ENCODE peak calls at places on chromosome 12, in seven cellular contexts. X is lower lobe of right lung, S is cardiac fibroblast, T is mucosa of descending colon, W is MM.1S, A is psoas muscle, Z is fibroblast of the aortic adventitia. I is an unnamed sample.

GRCh38 chr12:68200854-68201253 is 24.8 kb downstream of the IL26 start:
- DNase-seq in X (no peak), S (no peak), T (no peak), W (no peak), A (no peak), Z (no peak), I (no peak)

GRCh38 chr12:132275631-132276030 is 53.8 kb downstream of the GALNT9 start:
- DNase-seq in X (peak), S (no peak), T (no peak), W (no peak), A (peak), Z (no peak), I (no peak)

GRCh38 chr12:78697817-78698415 is 166.7 kb upstream of the SYT1 start:
- DNase-seq in X (no peak), S (peak), T (no peak), W (no peak), A (no peak), Z (no peak), I (no peak)

GRCh38 chr12:49961993-49962764 is 507 bp downstream of the AQP5 start:
- DNase-seq in X (no peak), S (no peak), T (no peak), W (no peak), A (no peak), Z (no peak), I (no peak)

GRCh38 chr12:69630191-69630590 is 19.5 kb upstream of the LRRC10 start:
- DNase-seq in X (no peak), S (peak), T (no peak), W (no peak), A (no peak), Z (no peak), I (no peak)

GRCh38 chr12:779745-780734 is 27.7 kb downstream of the WNK1 start:
- DNase-seq in X (no peak), S (peak), T (no peak), W (no peak), A (no peak), Z (peak), I (no peak)

GRCh38 chr12:132673288-132674179 is 13.6 kb downstream of the POLE start:
- DNase-seq in X (no peak), S (no peak), T (no peak), W (no peak), A (no peak), Z (no peak), I (no peak)

GRCh38 chr12:122195405-122195804 is 8.1 kb upstream of the B3GNT4 start:
- DNase-seq in X (no peak), S (no peak), T (no peak), W (no peak), A (no peak), Z (no peak), I (no peak)

GRCh38 chr12:78330131-78330530 is 499.4 kb downstream of the NAV3 start:
- DNase-seq in X (no peak), S (no peak), T (no peak), W (no peak), A (no peak), Z (no peak), I (no peak)

GRCh38 chr12:2752676-2753371 is 41.9 kb upstream of the FKBP4 start:
- DNase-seq in X (peak), S (peak), T (peak), W (peak), A (peak), Z (peak), I (peak)

GRCh38 chr12:96015672-96016071 is 19.5 kb upstream of the HAL start:
- DNase-seq in X (no peak), S (peak), T (peak), W (no peak), A (peak), Z (peak), I (no peak)
- TF ChIP-seq CTCF in X (peak), S (peak), T (no peak), W (no peak), A (peak), Z (peak), I (no peak)

GRCh38 chr12:62764251-62764650 is 170.7 kb downstream of the PPM1H start:
- DNase-seq in X (no peak), S (no peak), T (no peak), W (no peak), A (no peak), Z (peak), I (no peak)
- H3K4me3 ChIP-seq in X (no peak), S (no peak), T (no peak), W (no peak), A (no peak), Z (no peak), I (no peak)

GRCh38 chr12:124590447-124590846 is 23.0 kb upstream of the NCOR2 start:
- DNase-seq in X (no peak), S (no peak), T (no peak), W (no peak), A (no peak), Z (no peak), I (no peak)

GRCh38 chr12:124593851-124594401 is 26.5 kb upstream of the NCOR2 start:
- DNase-seq in X (no peak), S (no peak), T (no peak), W (no peak), A (no peak), Z (no peak), I (no peak)

GRCh38 chr12:124592481-124593160 is 25.2 kb upstream of the NCOR2 start:
- DNase-seq in X (no peak), S (no peak), T (no peak), W (no peak), A (no peak), Z (no peak), I (no peak)

GRCh38 chr12:124593176-124593575 is 25.8 kb upstream of the NCOR2 start:
- DNase-seq in X (no peak), S (no peak), T (no peak), W (no peak), A (no peak), Z (no peak), I (no peak)

DNA sequence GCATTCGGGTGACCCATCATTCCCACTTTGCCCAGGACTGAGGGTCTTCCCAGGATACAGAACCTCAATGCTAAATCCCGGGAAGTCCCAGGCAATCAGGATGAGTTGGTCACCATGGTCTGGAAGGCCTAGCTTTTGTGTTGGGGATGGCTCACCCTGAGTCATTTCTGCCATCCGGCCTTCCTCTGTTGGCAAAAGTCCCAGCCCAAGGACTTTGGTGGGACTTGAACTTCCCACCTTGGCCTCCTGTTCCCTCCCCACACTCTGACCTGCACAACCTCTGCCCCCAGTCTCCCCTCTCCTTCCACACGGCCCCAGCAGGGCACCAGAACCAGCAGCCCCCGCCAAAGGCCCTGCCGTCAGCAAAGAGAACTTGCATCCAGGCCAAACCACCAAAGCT is 24.6 kb upstream of the NCOR2 start:
- DNase-seq in X (no peak), S (peak), T (no peak), W (no peak), A (no peak), Z (peak), I (no peak)
- TF ChIP-seq CTCF in X (no peak), S (no peak), T (no peak), W (no peak), A (no peak), Z (peak), I (no peak)

GRCh38 chr12:116598341-116599284 is 39.4 kb downstream of the MAP1LC3B2 start:
- DNase-seq in X (no peak), S (no peak), T (peak), W (no peak), A (no peak), Z (peak), I (no peak)
- H3K4me3 ChIP-seq in X (peak), S (no peak), T (no peak), W (no peak), A (peak), Z (peak), I (no peak)

DNA sequence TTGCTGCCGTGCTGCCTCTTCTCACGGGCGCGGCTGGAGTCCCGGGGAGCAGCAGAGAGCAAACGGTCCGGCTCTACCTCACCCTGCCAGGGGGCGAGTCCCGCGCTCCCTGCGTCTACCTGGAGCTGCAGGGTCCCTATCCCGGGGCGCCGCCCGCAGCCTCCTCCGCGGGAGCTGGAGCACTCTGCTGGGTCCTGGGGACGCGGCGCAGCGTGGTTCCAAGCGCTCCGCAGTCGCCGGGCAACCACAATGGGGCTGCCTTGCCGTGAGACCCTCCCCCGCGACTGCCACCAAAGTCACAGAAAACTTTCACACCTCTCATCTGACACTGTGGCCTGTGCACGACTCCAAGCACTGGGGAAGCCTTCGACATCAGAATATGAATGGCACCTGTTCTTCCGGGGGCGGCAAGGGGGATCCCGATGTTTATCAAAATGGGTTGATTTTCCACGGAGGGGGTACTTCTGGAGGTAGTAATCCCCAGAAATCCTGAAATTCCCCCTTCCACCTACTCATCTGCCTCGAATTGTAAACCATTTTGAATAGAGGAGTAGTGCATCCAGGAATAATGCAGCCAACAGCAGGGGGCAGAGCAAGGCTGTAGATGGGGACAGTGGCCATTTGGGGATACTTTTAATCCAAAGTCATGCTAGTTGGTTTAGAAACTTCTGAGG is at the start of gene C12orf42:
- DNase-seq in X (peak), S (peak), T (peak), W (peak), A (peak), Z (peak), I (peak)
- TF ChIP-seq CTCF in X (peak), S (peak), T (no peak), W (peak), A (no peak), Z (peak), I (peak)

GRCh38 chr12:12033589-12034223 is 37.0 kb upstream of the BCL2L14 start:
- DNase-seq in X (no peak), S (no peak), T (no peak), W (no peak), A (no peak), Z (no peak), I (no peak)
- H3K4me3 ChIP-seq in X (peak), S (no peak), T (no peak), W (no peak), A (no peak), Z (no peak), I (peak)

GRCh38 chr12:29901585-29901984 is 117.8 kb upstream of the TMTC1 start:
- DNase-seq in X (no peak), S (peak), T (no peak), W (no peak), A (no peak), Z (no peak), I (no peak)
- TF ChIP-seq CTCF in X (no peak), S (peak), T (no peak), W (no peak), A (no peak), Z (no peak), I (no peak)

DNA sequence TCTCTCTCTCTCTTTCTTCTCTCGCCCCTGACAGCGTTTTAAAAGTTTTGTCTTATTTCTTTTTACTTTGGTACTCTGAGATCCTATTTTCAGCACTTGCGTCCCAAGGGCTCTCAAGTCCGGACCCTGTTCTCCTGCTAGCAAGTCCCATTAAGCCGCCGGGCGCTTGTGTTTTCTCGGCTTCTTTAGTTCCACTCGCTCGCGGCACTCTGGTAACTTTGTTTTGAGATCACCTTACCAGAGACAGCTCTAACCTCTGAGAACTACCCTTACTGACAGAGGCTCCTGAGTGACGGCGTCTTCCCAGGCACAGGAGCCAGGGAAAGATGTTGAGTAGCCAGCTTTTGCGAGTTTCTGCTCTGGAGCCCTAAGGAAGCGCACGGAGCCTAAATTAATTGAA is 2.7 kb upstream of the MYF5 start:
- DNase-seq in X (no peak), S (peak), T (no peak), W (no peak), A (peak), Z (peak), I (no peak)
- H3K4me3 ChIP-seq in X (no peak), S (no peak), T (no peak), W (no peak), A (peak), Z (no peak), I (no peak)

DNA sequence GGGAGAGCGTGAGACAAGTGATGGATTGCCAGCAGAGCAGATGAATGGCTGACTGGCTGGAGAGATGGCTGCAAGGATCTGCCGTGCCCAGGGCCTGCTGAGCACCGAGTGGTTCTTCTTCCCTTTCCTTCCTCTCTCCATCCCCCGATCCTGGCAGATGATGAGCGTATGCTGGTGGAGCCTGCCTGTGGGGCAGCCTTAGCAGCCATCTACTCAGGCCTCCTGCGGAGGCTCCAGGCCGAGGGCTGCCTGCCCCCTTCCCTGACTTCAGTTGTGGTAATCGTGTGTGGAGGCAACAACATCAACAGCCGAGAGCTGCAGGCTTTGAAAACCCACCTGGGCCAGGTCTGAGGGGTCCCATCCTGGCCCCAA is 15.5 kb downstream of the SDSL start:
- DNase-seq in X (no peak), S (no peak), T (no peak), W (no peak), A (no peak), Z (no peak), I (no peak)
- TF ChIP-seq CTCF in X (no peak), S (no peak), T (no peak), W (no peak), A (no peak), Z (no peak), I (no peak)

I was measured in GM06990.